ENCODE peak calls at places on chromosomes 7 and 10, in ten cellular contexts. P, R, Z, U, I, E, C, W, D and G are unnamed samples.

GRCh38 chr10:121683366-121683765 is 85.1 kb upstream of the FGFR2 start:
- DNase-seq in D (no peak), P (no peak), U (no peak), R (no peak), C (no peak), Z (no peak), W (no peak), E (no peak), I (no peak), G (no peak)

GRCh38 chr7:42102301-42102700 is 134.7 kb downstream of the GLI3 start:
- DNase-seq in U (no peak), R (no peak), Z (no peak), I (no peak), P (no peak), C (no peak), E (no peak), D (no peak), W (no peak), G (no peak)

GRCh38 chr7:19470031-19470430 is 238.8 kb downstream of the POLR1F start:
- DNase-seq in U (no peak), I (no peak), E (no peak), W (peak), R (no peak), C (no peak), P (peak), D (no peak), Z (no peak), G (no peak)

GRCh38 chr10:124916098-124916584 is 25.8 kb upstream of the ZRANB1 start:
- DNase-seq in R (no peak), W (peak), D (no peak), U (no peak), I (no peak), C (no peak), E (no peak), Z (no peak), P (no peak), G (no peak)

GRCh38 chr7:132347858-132348257 is 228.4 kb downstream of the PLXNA4 start:
- DNase-seq in C (no peak), E (no peak), R (no peak), Z (no peak), P (no peak), W (no peak), U (no peak), I (peak), D (no peak), G (no peak)

GRCh38 chr10:13853854-13854253 is 267.1 kb downstream of the PRPF18 start:
- DNase-seq in C (no peak), P (no peak), U (no peak), R (no peak), W (no peak), E (no peak), D (no peak), Z (no peak), I (no peak), G (no peak)

GRCh38 chr10:3766046-3766761 is 18.8 kb downstream of the KLF6 start:
- DNase-seq in E (no peak), U (no peak), Z (no peak), D (no peak), P (no peak), C (no peak), W (no peak), I (no peak), R (no peak), G (no peak)

GRCh38 chr10:114584419-114584818 is 73.7 kb downstream of the ABLIM1 start:
- DNase-seq in P (no peak), U (no peak), I (no peak), D (peak), E (no peak), W (no peak), C (no peak), R (no peak), Z (no peak), G (no peak)

GRCh38 chr10:4693967-4694366 is 132.0 kb upstream of the AKR1E2 start:
- DNase-seq in E (no peak), I (no peak), W (no peak), U (no peak), C (no peak), D (no peak), P (no peak), R (no peak), Z (no peak), G (no peak)

GRCh38 chr10:97500297-97500575 is 1.5 kb downstream of the UBTD1 start:
- DNase-seq in R (no peak), U (no peak), C (no peak), W (no peak), D (no peak), E (no peak), P (no peak), I (no peak), Z (no peak), G (no peak)

GRCh38 chr7:37908221-37908788 is 8.3 kb downstream of the SFRP4 start:
- DNase-seq in I (no peak), C (no peak), E (no peak), D (no peak), U (no peak), Z (no peak), P (no peak), R (no peak), W (peak), G (no peak)

GRCh38 chr7:100428199-100428966 is at the start of gene ZCWPW1:
- DNase-seq in Z (peak), C (peak), I (peak), W (peak), D (peak), R (peak), E (peak), U (peak), P (peak), G (peak)
- TF ChIP-seq CTCF in Z (no peak), C (no peak), I (peak), W (no peak), D (no peak), R (no peak), E (no peak), U (no peak), P (peak), G (no peak)

GRCh38 chr10:126092806-126093205 is 196.4 kb downstream of the FANK1 start:
- DNase-seq in D (no peak), C (no peak), P (no peak), Z (no peak), R (no peak), W (no peak), U (no peak), I (no peak), E (no peak), G (no peak)

GRCh38 chr10:126098216-126098561 is 201.8 kb downstream of the FANK1 start:
- DNase-seq in W (no peak), U (no peak), R (no peak), P (no peak), D (no peak), C (no peak), I (no peak), E (no peak), Z (no peak), G (no peak)

GRCh38 chr10:126101744-126102143 is 205.4 kb downstream of the FANK1 start:
- DNase-seq in U (no peak), E (no peak), W (no peak), P (no peak), D (no peak), R (no peak), I (no peak), C (no peak), Z (no peak), G (no peak)

GRCh38 chr10:126094537-126094936 is 198.2 kb downstream of the FANK1 start:
- DNase-seq in W (no peak), I (no peak), D (no peak), P (no peak), E (no peak), Z (no peak), R (no peak), U (no peak), C (no peak), G (no peak)

GRCh38 chr10:126097558-126098215 is 201.3 kb downstream of the FANK1 start:
- DNase-seq in Z (no peak), R (no peak), P (no peak), W (no peak), U (no peak), C (no peak), E (no peak), I (no peak), D (no peak), G (no peak)
- TF ChIP-seq CTCF in Z (no peak), R (peak), P (peak), W (no peak), U (no peak), C (no peak), E (no peak), I (peak), D (peak), G (peak)

GRCh38 chr10:120392671-120393079 is 64.4 kb upstream of the PLPP4 start:
- DNase-seq in P (no peak), Z (no peak), I (no peak), E (no peak), C (no peak), U (no peak), R (no peak), D (no peak), W (no peak), G (no peak)

GRCh38 chr10:120387326-120387725 is 69.7 kb upstream of the PLPP4 start:
- DNase-seq in Z (no peak), D (no peak), W (no peak), E (no peak), I (no peak), R (no peak), C (no peak), P (no peak), U (no peak), G (no peak)

GRCh38 chr10:120396228-120396627 is 60.8 kb upstream of the PLPP4 start:
- DNase-seq in C (no peak), R (no peak), W (no peak), E (no peak), I (no peak), P (no peak), U (no peak), Z (no peak), D (no peak), G (no peak)

GRCh38 chr10:120394446-120394845 is 62.6 kb upstream of the PLPP4 start:
- DNase-seq in I (no peak), Z (no peak), C (no peak), E (no peak), U (no peak), R (no peak), P (no peak), W (no peak), D (no peak), G (no peak)

DNA sequence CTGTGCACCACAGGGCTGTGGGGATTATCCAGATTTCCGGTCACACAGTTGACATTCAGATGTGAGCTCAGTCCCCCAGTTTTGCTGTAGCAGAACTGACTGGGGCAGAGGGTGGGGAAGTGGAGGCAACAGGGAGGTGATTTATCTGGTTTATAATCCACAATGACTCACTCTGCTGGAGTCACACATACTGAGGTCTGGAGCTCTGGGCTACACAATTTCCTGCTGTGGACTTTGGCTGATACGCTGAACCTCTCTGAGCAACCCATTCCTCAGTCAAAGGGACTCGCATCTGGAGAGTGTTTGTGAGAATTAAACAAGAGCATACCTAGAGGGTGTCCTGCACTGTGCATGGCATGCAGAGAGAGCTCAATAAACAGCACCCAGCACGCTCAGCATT is 64.8 kb upstream of the PLPP4 start:
- DNase-seq in C (no peak), D (no peak), U (no peak), I (no peak), W (no peak), P (no peak), E (no peak), R (no peak), Z (no peak), G (no peak)
- TF ChIP-seq CTCF in C (no peak), D (no peak), U (no peak), I (no peak), W (no peak), P (no peak), E (no peak), R (no peak), Z (no peak), G (no peak)

GRCh38 chr10:66746246-66746645 is 179.6 kb upstream of the LRRTM3 start:
- DNase-seq in E (no peak), W (no peak), R (no peak), Z (no peak), I (no peak), P (no peak), C (no peak), U (no peak), D (no peak), G (no peak)

GRCh38 chr10:66752714-66753113 is 173.1 kb upstream of the LRRTM3 start:
- DNase-seq in E (no peak), P (no peak), U (no peak), Z (no peak), D (no peak), I (no peak), R (no peak), W (peak), C (no peak), G (no peak)

GRCh38 chr10:66747451-66747850 is 178.4 kb upstream of the LRRTM3 start:
- DNase-seq in U (no peak), C (no peak), D (no peak), P (peak), Z (no peak), W (peak), R (no peak), I (no peak), E (no peak), G (no peak)

GRCh38 chr10:66746711-66747110 is 179.1 kb upstream of the LRRTM3 start:
- DNase-seq in U (no peak), I (no peak), C (no peak), R (no peak), D (no peak), E (no peak), W (no peak), Z (no peak), P (no peak), G (no peak)

GRCh38 chr10:66748217-66748616 is 177.6 kb upstream of the LRRTM3 start:
- DNase-seq in U (no peak), R (no peak), P (no peak), I (no peak), E (no peak), C (no peak), W (no peak), D (no peak), Z (no peak), G (no peak)
- TF ChIP-seq CTCF in U (no peak), R (no peak), P (no peak), I (no peak), E (no peak), C (no peak), W (no peak), D (no peak), Z (no peak), G (no peak)

GRCh38 chr7:95847061-95847460 is 74.7 kb downstream of the DYNC1I1 start:
- DNase-seq in D (no peak), P (no peak), E (no peak), C (no peak), R (no peak), I (no peak), U (no peak), Z (no peak), W (no peak), G (no peak)

GRCh38 chr7:95845007-95845406 is 72.7 kb downstream of the DYNC1I1 start:
- DNase-seq in I (no peak), U (no peak), E (no peak), C (no peak), R (no peak), Z (no peak), P (no peak), W (no peak), D (no peak), G (no peak)

GRCh38 chr7:95843286-95843685 is 70.9 kb downstream of the DYNC1I1 start:
- DNase-seq in I (no peak), P (no peak), W (peak), E (no peak), D (peak), C (no peak), R (no peak), U (no peak), Z (no peak), G (no peak)

DNA sequence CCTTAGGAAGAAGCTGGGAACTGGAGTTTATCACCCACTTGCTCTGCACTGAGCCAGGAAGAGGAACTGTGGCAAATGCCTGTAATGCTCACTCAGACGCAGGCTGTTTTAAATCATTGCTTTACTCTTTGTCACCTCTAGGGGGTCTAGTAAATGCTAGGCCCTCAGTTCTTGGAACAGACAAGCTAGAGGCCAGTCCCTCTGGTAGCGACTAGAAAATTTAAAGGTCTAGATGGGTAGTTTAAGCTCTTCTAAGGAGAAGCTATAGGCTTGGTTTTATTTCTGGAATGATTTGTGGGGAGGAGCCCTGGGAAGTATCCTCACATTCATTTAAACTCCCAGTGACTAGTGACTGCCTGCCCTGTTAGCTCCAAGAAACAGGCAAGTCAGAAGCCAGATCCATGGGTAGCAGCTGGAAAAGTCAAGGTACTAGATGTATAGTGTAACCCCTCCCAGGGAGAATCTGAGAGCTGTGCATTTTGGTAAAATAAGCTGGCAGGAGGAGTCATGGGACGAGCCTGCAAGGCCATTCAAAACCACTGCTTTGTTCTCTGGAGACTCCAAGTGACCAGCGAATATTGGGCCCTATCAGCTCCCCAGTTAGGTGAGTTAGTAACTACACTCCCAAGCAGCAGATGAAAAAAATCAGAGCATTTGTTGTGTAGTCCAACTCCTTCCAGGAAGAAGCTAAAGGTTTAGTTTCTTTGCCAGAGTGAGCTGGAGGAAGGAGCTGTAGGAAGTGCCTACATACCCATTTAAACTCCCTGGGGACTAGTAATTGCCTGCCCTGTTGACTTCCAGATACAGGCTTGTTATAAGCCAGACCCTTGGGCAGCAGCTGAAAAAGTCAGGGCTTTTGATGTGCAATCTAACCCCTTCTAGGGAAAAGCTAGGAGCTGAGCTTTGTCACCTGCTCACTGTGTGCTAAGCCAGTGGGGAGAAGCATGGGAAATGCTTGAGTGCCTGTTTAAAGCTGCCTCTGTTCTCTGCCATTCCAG is 68.9 kb downstream of the DYNC1I1 start:
- DNase-seq in Z (no peak), E (no peak), C (no peak), U (no peak), D (peak), I (no peak), P (no peak), R (no peak), W (no peak), G (no peak)
- TF ChIP-seq CTCF in Z (no peak), E (peak), C (no peak), U (no peak), D (peak), I (peak), P (peak), R (no peak), W (peak), G (no peak)

GRCh38 chr7:123715793-123716192 is 33.0 kb downstream of the WASL start:
- DNase-seq in D (no peak), W (no peak), P (no peak), E (no peak), Z (no peak), U (no peak), I (no peak), R (no peak), C (no peak), G (no peak)
- TF ChIP-seq CTCF in D (no peak), W (no peak), P (no peak), E (no peak), Z (no peak), U (no peak), I (no peak), R (no peak), C (no peak), G (no peak)